ENCODE peak calls at places on chromosomes 6 and 20, in eight cellular contexts. V is MM.1S; L is PC-3; M is fibroblast of lung; R is sigmoid colon; S is naive thymus-derived CD4-positive, alpha-beta T cell; K is GM23248; N is heart left ventricle. E is an unnamed sample. For H3K4me1, the result is how much of the 10 kb centered on the place peaks cover.

GRCh38 chr20:63402860-63403220 is 41.7 kb upstream of the CHRNA4 start:
- DNase-seq in V (no peak), L (no peak), M (no peak), R (no peak), S (no peak), K (no peak), N (no peak), E (peak)

GRCh38 chr6:134519456-134519855 is 201.5 kb upstream of the SGK1 start:
- DNase-seq in V (no peak), L (no peak), M (no peak), R (no peak), S (peak), K (no peak), N (peak), E (no peak)

GRCh38 chr20:9912858-9913434 is 74.1 kb upstream of the PAK5 start:
- DNase-seq in V (peak), L (peak), M (peak), R (no peak), S (no peak), K (peak), N (no peak), E (peak)

GRCh38 chr20:44805335-44805734 is 5.0 kb downstream of the RIMS4 start:
- DNase-seq in V (no peak), L (no peak), M (no peak), R (no peak), S (no peak), K (no peak), N (no peak), E (no peak)

GRCh38 chr6:16778521-16778920 is 17.3 kb upstream of the ATXN1 start:
- DNase-seq in V (no peak), L (no peak), M (no peak), R (no peak), S (no peak), K (no peak), N (no peak), E (no peak)

GRCh38 chr6:116307001-116307400 is 27.3 kb upstream of the TSPYL1 start:
- DNase-seq in V (no peak), L (no peak), M (no peak), R (no peak), S (no peak), K (no peak), N (no peak), E (no peak)

GRCh38 chr20:32289661-32290431 is 12.4 kb downstream of the KIF3B start:
- DNase-seq in V (no peak), L (no peak), M (no peak), R (no peak), S (no peak), K (no peak), N (no peak), E (no peak)

GRCh38 chr6:12733876-12734275 is 17.3 kb downstream of the PHACTR1 start:
- DNase-seq in V (no peak), L (no peak), M (no peak), R (no peak), S (no peak), K (no peak), N (no peak), E (no peak)

GRCh38 chr6:100161782-100162181 is 167.8 kb upstream of the MCHR2 start:
- DNase-seq in V (no peak), L (no peak), M (no peak), R (no peak), S (no peak), K (no peak), N (no peak), E (no peak)

GRCh38 chr6:113375950-113376846 is 480.9 kb upstream of the MARCKS start:
- DNase-seq in V (no peak), L (peak), M (peak), R (no peak), S (no peak), K (peak), N (no peak), E (no peak)

GRCh38 chr6:21219241-21219640 is 374.3 kb upstream of the SOX4 start:
- DNase-seq in V (no peak), L (no peak), M (no peak), R (no peak), S (no peak), K (peak), N (no peak), E (no peak)

GRCh38 chr6:167407239-167408064 is 82.6 kb downstream of the TTLL2 start:
- DNase-seq in V (no peak), L (no peak), M (no peak), R (no peak), S (no peak), K (no peak), N (no peak), E (no peak)

GRCh38 chr20:33013701-33014326 is 6.3 kb downstream of the BPIFB2 start:
- DNase-seq in V (no peak), L (no peak), M (no peak), R (no peak), S (no peak), K (no peak), N (no peak), E (peak)

GRCh38 chr20:41275181-41275793 is 42.2 kb downstream of the ZHX3 start:
- DNase-seq in V (no peak), L (peak), M (peak), R (no peak), S (no peak), K (peak), N (no peak), E (no peak)

GRCh38 chr6:121868191-121868590 is 432.7 kb downstream of the GJA1 start:
- DNase-seq in V (no peak), L (no peak), M (no peak), R (no peak), S (no peak), K (no peak), N (no peak), E (no peak)

GRCh38 chr6:69871107-69871506 is 4.8 kb downstream of the COL19A1 start:
- DNase-seq in V (no peak), L (no peak), M (peak), R (no peak), S (no peak), K (no peak), N (no peak), E (no peak)

GRCh38 chr6:139905404-139906052 is 531.1 kb upstream of the CITED2 start:
- DNase-seq in V (no peak), L (no peak), M (no peak), R (no peak), S (no peak), K (no peak), N (no peak), E (no peak)

GRCh38 chr20:57697540-57697939 is 12.3 kb downstream of the PMEPA1 start:
- DNase-seq in V (no peak), L (no peak), M (no peak), R (no peak), S (no peak), K (no peak), N (no peak), E (no peak)

GRCh38 chr20:38001981-38002380 is 31.3 kb downstream of the TTI1 start:
- DNase-seq in V (no peak), L (no peak), M (peak), R (no peak), S (no peak), K (peak), N (no peak), E (no peak)

GRCh38 chr6:14258695-14259655 is 141.4 kb downstream of the CD83 start:
- DNase-seq in V (no peak), L (no peak), M (no peak), R (no peak), S (no peak), K (no peak), N (no peak), E (no peak)

GRCh38 chr6:142118926-142119325 is 13.8 kb upstream of the GJE1 start:
- DNase-seq in V (no peak), L (no peak), M (no peak), R (no peak), S (no peak), K (peak), N (no peak), E (no peak)

GRCh38 chr20:61043681-61044080 is 208.4 kb upstream of the CDH4 start:
- DNase-seq in V (no peak), L (no peak), M (no peak), R (no peak), S (no peak), K (no peak), N (no peak), E (no peak)

GRCh38 chr6:161189891-161190290 is 84.0 kb downstream of the AGPAT4 start:
- DNase-seq in V (no peak), L (no peak), M (no peak), R (no peak), S (no peak), K (peak), N (no peak), E (no peak)

GRCh38 chr6:139409026-139409425 is 34.6 kb upstream of the CITED2 start:
- DNase-seq in V (no peak), L (no peak), M (no peak), R (no peak), S (no peak), K (peak), N (no peak), E (no peak)

GRCh38 chr6:35183281-35183680 is 30.5 kb upstream of the SCUBE3 start:
- DNase-seq in V (no peak), L (no peak), M (no peak), R (no peak), S (no peak), K (no peak), N (no peak), E (no peak)
- H3K4me1 ChIP-seq in V (under half), L (half or more), M (under half), R (under half), S (under half), K (half or more), N (under half), E (under half)

GRCh38 chr6:31727717-31728671 is 1.1 kb downstream of the DDAH2 start:
- DNase-seq in V (peak), L (no peak), M (no peak), R (peak), S (no peak), K (peak), N (no peak), E (no peak)
- H3K27ac ChIP-seq in V (peak), L (no peak), M (no peak), R (peak), S (peak), K (no peak), N (peak), E (no peak)

GRCh38 chr6:159988983-159989454 is 20.1 kb downstream of the IGF2R start:
- DNase-seq in V (no peak), L (no peak), M (no peak), R (no peak), S (no peak), K (peak), N (no peak), E (no peak)
- H3K4me1 ChIP-seq in V (under half), L (under half), M (under half), R (under half), S (under half), K (under half), N (under half), E (under half)

GRCh38 chr20:47952165-47952564 is 166.9 kb upstream of the SULF2 start:
- DNase-seq in V (no peak), L (no peak), M (no peak), R (no peak), S (no peak), K (no peak), N (no peak), E (no peak)

GRCh38 chr20:47950103-47950502 is 164.8 kb upstream of the SULF2 start:
- DNase-seq in V (no peak), L (peak), M (no peak), R (no peak), S (no peak), K (peak), N (peak), E (peak)

GRCh38 chr20:47949230-47949629 is 163.9 kb upstream of the SULF2 start:
- DNase-seq in V (no peak), L (peak), M (no peak), R (no peak), S (no peak), K (no peak), N (no peak), E (no peak)

GRCh38 chr20:47951521-47951951 is 166.3 kb upstream of the SULF2 start:
- DNase-seq in V (no peak), L (peak), M (no peak), R (no peak), S (no peak), K (peak), N (no peak), E (no peak)

GRCh38 chr20:47950557-47951283 is 165.4 kb upstream of the SULF2 start:
- DNase-seq in V (no peak), L (peak), M (no peak), R (no peak), S (no peak), K (no peak), N (no peak), E (no peak)
- H3K27ac ChIP-seq in V (no peak), L (peak), M (no peak), R (no peak), S (no peak), K (no peak), N (no peak), E (no peak)

GRCh38 chr6:160039441-160039840 is 70.6 kb downstream of the IGF2R start:
- DNase-seq in V (no peak), L (no peak), M (no peak), R (no peak), S (no peak), K (no peak), N (no peak), E (no peak)
- H3K4me1 ChIP-seq in V (under half), L (half or more), M (under half), R (under half), S (under half), K (under half), N (under half), E (under half)

E was measured in SJCRH30.